ENCODE peak calls at places on chromosomes 3 and 15, in six cellular contexts. One of them, this sample, is unnamed.

GRCh38 chr3:12193485-12194165 is 34.9 kb upstream of the TIMP4 start:
- DNase-seq in sigmoid colon: no peak
- DNase-seq in BE2C: no peak
- DNase-seq in endothelial cell of umbilical vein: peak; percentile 79
- DNase-seq in uterus: peak; percentile 45
- DNase-seq in cardiac muscle cell: no peak
- DNase-seq in this sample: no peak

GRCh38 chr3:13539285-13539625 is 9.7 kb upstream of the FBLN2 start:
- DNase-seq in sigmoid colon: no peak
- DNase-seq in BE2C: no peak
- DNase-seq in endothelial cell of umbilical vein: no peak
- DNase-seq in uterus: no peak
- DNase-seq in cardiac muscle cell: no peak
- DNase-seq in this sample: no peak

GRCh38 chr15:70466895-70467529 is 296.3 kb downstream of the UACA start:
- DNase-seq in sigmoid colon: peak; percentile 75
- DNase-seq in BE2C: peak; percentile 69
- DNase-seq in endothelial cell of umbilical vein: peak; percentile 38
- DNase-seq in uterus: peak; percentile 48
- DNase-seq in cardiac muscle cell: peak; percentile 62
- DNase-seq in this sample: peak; percentile 54

GRCh38 chr3:127894461-127894860 is 20.6 kb upstream of the KBTBD12 start:
- DNase-seq in sigmoid colon: no peak
- DNase-seq in BE2C: no peak
- DNase-seq in endothelial cell of umbilical vein: no peak
- DNase-seq in uterus: no peak
- DNase-seq in cardiac muscle cell: no peak
- DNase-seq in this sample: no peak

GRCh38 chr3:58722526-58722925 is 56.0 kb upstream of the FAM3D start:
- DNase-seq in sigmoid colon: no peak
- DNase-seq in BE2C: no peak
- DNase-seq in endothelial cell of umbilical vein: no peak
- DNase-seq in uterus: no peak
- DNase-seq in cardiac muscle cell: no peak
- DNase-seq in this sample: no peak

GRCh38 chr15:45573961-45574629 is 13.1 kb upstream of the BLOC1S6 start:
- DNase-seq in sigmoid colon: no peak
- DNase-seq in BE2C: peak; percentile 74
- DNase-seq in endothelial cell of umbilical vein: no peak
- DNase-seq in uterus: no peak
- DNase-seq in cardiac muscle cell: peak; percentile 77
- DNase-seq in this sample: no peak

GRCh38 chr3:56899078-56899477 is 97.3 kb upstream of the ARHGEF3 start:
- DNase-seq in sigmoid colon: no peak
- DNase-seq in BE2C: no peak
- DNase-seq in endothelial cell of umbilical vein: no peak
- DNase-seq in uterus: no peak
- DNase-seq in cardiac muscle cell: no peak
- DNase-seq in this sample: no peak

GRCh38 chr3:39809181-39809994 is at the start of gene MYRIP:
- DNase-seq in sigmoid colon: peak; percentile 69
- DNase-seq in BE2C: peak; percentile 85
- DNase-seq in endothelial cell of umbilical vein: peak; percentile 81
- DNase-seq in uterus: peak; percentile 20
- DNase-seq in cardiac muscle cell: peak; percentile 91
- DNase-seq in this sample: peak; percentile 84

GRCh38 chr15:64903331-64903950 is 8.3 kb upstream of the ANKDD1A start:
- DNase-seq in sigmoid colon: no peak
- DNase-seq in BE2C: no peak
- DNase-seq in endothelial cell of umbilical vein: no peak
- DNase-seq in uterus: no peak
- DNase-seq in cardiac muscle cell: no peak
- DNase-seq in this sample: no peak

GRCh38 chr15:78878356-78878755 is 5.7 kb downstream of the MORF4L1 start:
- DNase-seq in sigmoid colon: no peak
- DNase-seq in BE2C: no peak
- DNase-seq in endothelial cell of umbilical vein: no peak
- DNase-seq in uterus: no peak
- DNase-seq in cardiac muscle cell: no peak
- DNase-seq in this sample: no peak

GRCh38 chr3:87132801-87133200 is 94.3 kb upstream of the CHMP2B start:
- DNase-seq in sigmoid colon: no peak
- DNase-seq in BE2C: no peak
- DNase-seq in endothelial cell of umbilical vein: no peak
- DNase-seq in uterus: no peak
- DNase-seq in cardiac muscle cell: no peak
- DNase-seq in this sample: no peak

GRCh38 chr3:149808209-149808829 is 4.7 kb upstream of the RNF13 start:
- DNase-seq in sigmoid colon: peak; percentile 83
- DNase-seq in BE2C: peak; percentile 75
- DNase-seq in endothelial cell of umbilical vein: peak; percentile 81
- DNase-seq in uterus: peak; percentile 54
- DNase-seq in cardiac muscle cell: peak; percentile 76
- DNase-seq in this sample: peak; percentile 73

GRCh38 chr3:56833031-56833430 is 31.3 kb upstream of the ARHGEF3 start:
- DNase-seq in sigmoid colon: no peak
- DNase-seq in BE2C: no peak
- DNase-seq in endothelial cell of umbilical vein: no peak
- DNase-seq in uterus: no peak
- DNase-seq in cardiac muscle cell: no peak
- DNase-seq in this sample: no peak

GRCh38 chr3:100150583-100150982 is 36.3 kb upstream of the FILIP1L start:
- DNase-seq in sigmoid colon: no peak
- DNase-seq in BE2C: no peak
- DNase-seq in endothelial cell of umbilical vein: no peak
- DNase-seq in uterus: no peak
- DNase-seq in cardiac muscle cell: no peak
- DNase-seq in this sample: no peak

GRCh38 chr15:97547381-97547780 is 413.1 kb upstream of the ARRDC4 start:
- DNase-seq in sigmoid colon: no peak
- DNase-seq in BE2C: no peak
- DNase-seq in endothelial cell of umbilical vein: no peak
- DNase-seq in uterus: no peak
- DNase-seq in cardiac muscle cell: no peak
- DNase-seq in this sample: no peak

GRCh38 chr3:118884748-118885206 is 149.9 kb downstream of the IGSF11 start:
- DNase-seq in sigmoid colon: no peak
- DNase-seq in BE2C: peak; percentile 86
- DNase-seq in endothelial cell of umbilical vein: peak; percentile 52
- DNase-seq in uterus: no peak
- DNase-seq in cardiac muscle cell: peak; percentile 76
- DNase-seq in this sample: peak; percentile 78

GRCh38 chr3:118886708-118887107 is 147.9 kb downstream of the IGSF11 start:
- DNase-seq in sigmoid colon: no peak
- DNase-seq in BE2C: no peak
- DNase-seq in endothelial cell of umbilical vein: no peak
- DNase-seq in uterus: no peak
- DNase-seq in cardiac muscle cell: no peak
- DNase-seq in this sample: no peak

DNA sequence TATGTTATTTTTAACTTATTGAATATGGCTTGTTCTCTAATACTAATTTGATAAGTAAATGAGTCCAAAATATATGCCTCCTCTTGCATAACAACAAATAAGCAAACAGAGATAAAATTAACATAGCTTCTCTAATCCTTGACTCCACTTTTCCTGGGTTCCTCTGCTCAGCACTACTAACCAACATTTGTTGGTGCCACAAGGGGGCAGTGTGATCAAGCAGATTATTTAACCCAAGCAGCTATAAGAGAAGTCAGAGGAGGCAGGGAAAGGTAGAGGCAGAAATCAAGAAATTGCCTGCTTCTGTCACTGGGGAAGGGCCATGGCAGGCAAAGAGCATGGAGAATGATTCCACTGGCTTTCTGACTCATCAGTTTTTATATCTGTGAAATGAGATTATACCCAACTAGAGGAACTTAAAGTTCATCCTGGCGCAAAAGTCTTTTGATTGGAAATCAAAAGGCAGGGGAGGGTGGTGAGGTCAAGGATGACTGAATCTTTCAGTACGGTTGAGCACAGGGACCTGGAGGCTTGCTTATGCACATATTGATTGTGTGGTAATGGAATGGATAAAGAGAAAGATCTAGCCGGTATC is 152.2 kb downstream of the IGSF11 start:
- DNase-seq in sigmoid colon: peak; percentile 78
- DNase-seq in BE2C: peak; percentile 73
- DNase-seq in endothelial cell of umbilical vein: peak; percentile 52
- DNase-seq in uterus: peak; percentile 37
- DNase-seq in cardiac muscle cell: peak; percentile 81
- DNase-seq in this sample: peak; percentile 76
- TF ChIP-seq CTCF in sigmoid colon: peak; percentile 54
- TF ChIP-seq CTCF in BE2C: peak; percentile 84
- TF ChIP-seq CTCF in endothelial cell of umbilical vein: peak; percentile 49
- TF ChIP-seq CTCF in uterus: peak; percentile 56
- TF ChIP-seq CTCF in cardiac muscle cell: peak; percentile 71
- TF ChIP-seq CTCF in this sample: peak; percentile 65

DNA sequence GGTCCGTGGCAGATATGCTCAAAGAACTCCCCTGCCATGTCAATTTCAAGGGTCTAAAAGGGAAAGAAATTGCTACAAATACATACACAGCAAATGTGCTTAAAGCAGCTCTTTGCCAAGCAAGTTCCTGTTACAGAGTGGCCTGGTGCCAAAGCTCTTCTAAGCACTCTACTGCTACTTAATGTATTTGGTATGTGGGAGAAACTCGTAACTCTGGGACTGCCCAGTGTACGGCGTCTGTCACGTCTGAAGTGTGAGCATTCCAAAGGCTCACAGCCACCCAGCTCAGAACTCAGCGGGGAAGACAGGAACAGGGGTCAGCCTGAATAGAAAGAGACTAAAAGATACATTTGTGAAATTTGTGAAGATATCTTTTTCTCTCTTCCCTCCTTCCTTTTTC is 54.6 kb downstream of the RBMS3 start:
- DNase-seq in sigmoid colon: peak; percentile 92
- DNase-seq in BE2C: peak; percentile 62
- DNase-seq in endothelial cell of umbilical vein: peak; percentile 92
- DNase-seq in uterus: peak; percentile 65
- DNase-seq in cardiac muscle cell: peak; percentile 96
- DNase-seq in this sample: peak; percentile 95
- H3K4me1 ChIP-seq in sigmoid colon: peaks cover 58% of the 10 kb centered on the region
- H3K4me1 ChIP-seq in BE2C: peaks cover 25% of the 10 kb centered on the region
- H3K4me1 ChIP-seq in endothelial cell of umbilical vein: peaks cover 40% of the 10 kb centered on the region
- H3K4me1 ChIP-seq in uterus: no peaks in the 10 kb centered on the region
- H3K4me1 ChIP-seq in cardiac muscle cell: peaks cover 47% of the 10 kb centered on the region
- H3K4me1 ChIP-seq in this sample: peaks cover 87% of the 10 kb centered on the region

DNA sequence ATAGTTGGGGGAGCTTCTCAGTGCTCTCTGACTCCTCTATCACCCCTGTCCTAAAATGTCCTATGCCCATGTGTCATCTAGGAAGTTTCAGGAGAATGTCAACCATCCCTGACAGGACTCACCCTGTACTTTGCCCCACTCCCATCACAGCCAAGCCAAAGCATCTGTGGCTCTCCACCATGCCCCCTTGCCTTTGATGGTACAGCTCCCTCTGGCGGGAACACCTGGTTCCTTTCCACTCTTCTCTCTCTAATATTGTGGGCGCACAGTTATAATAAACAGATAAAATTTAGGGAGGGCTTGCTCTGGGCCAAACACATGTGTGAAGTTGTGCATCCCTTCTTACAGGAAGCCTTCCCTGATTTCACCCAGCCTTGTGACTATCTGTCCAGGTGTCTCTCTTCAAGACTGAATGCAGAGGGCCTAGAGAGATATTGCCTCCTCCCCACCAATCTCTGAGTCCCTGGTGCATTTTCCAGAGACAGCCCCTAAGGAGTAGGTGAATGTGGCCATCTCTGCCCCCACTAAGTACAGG is 62.8 kb downstream of the ISG20 start:
- DNase-seq in sigmoid colon: no peak
- DNase-seq in BE2C: no peak
- DNase-seq in endothelial cell of umbilical vein: no peak
- DNase-seq in uterus: no peak
- DNase-seq in cardiac muscle cell: peak; percentile 11
- DNase-seq in this sample: no peak
- TF ChIP-seq CTCF in sigmoid colon: no peak
- TF ChIP-seq CTCF in BE2C: peak; percentile 16
- TF ChIP-seq CTCF in endothelial cell of umbilical vein: no peak
- TF ChIP-seq CTCF in uterus: no peak
- TF ChIP-seq CTCF in cardiac muscle cell: peak; percentile 37
- TF ChIP-seq CTCF in this sample: no peak

GRCh38 chr3:53160335-53160659 is 712 bp upstream of the PRKCD start:
- DNase-seq in sigmoid colon: no peak
- DNase-seq in BE2C: no peak
- DNase-seq in endothelial cell of umbilical vein: no peak
- DNase-seq in uterus: no peak
- DNase-seq in cardiac muscle cell: no peak
- DNase-seq in this sample: no peak
- H3K4me1 ChIP-seq in sigmoid colon: peaks cover 38% of the 10 kb centered on the region
- H3K4me1 ChIP-seq in BE2C: no peaks in the 10 kb centered on the region
- H3K4me1 ChIP-seq in endothelial cell of umbilical vein: peaks cover 21% of the 10 kb centered on the region
- H3K4me1 ChIP-seq in uterus: peaks cover 4% of the 10 kb centered on the region
- H3K4me1 ChIP-seq in cardiac muscle cell: no peaks in the 10 kb centered on the region
- H3K4me1 ChIP-seq in this sample: peaks cover 41% of the 10 kb centered on the region

GRCh38 chr3:159804726-159805410 is 183.8 kb upstream of the IL12A start:
- DNase-seq in sigmoid colon: peak; percentile 90
- DNase-seq in BE2C: peak; percentile 75
- DNase-seq in endothelial cell of umbilical vein: peak; percentile 85
- DNase-seq in uterus: peak; percentile 64
- DNase-seq in cardiac muscle cell: peak; percentile 89
- DNase-seq in this sample: peak; percentile 68
- TF ChIP-seq CTCF in sigmoid colon: peak; percentile 82
- TF ChIP-seq CTCF in BE2C: peak; percentile 99
- TF ChIP-seq CTCF in endothelial cell of umbilical vein: peak; percentile 96
- TF ChIP-seq CTCF in uterus: peak; percentile 87
- TF ChIP-seq CTCF in cardiac muscle cell: peak; percentile 99
- TF ChIP-seq CTCF in this sample: peak; percentile 89

GRCh38 chr3:72907851-72908620 is 20.2 kb downstream of the GXYLT2 start:
- DNase-seq in sigmoid colon: no peak
- DNase-seq in BE2C: no peak
- DNase-seq in endothelial cell of umbilical vein: peak; percentile 65
- DNase-seq in uterus: peak; percentile 46
- DNase-seq in cardiac muscle cell: no peak
- DNase-seq in this sample: peak; percentile 69
- H3K4me1 ChIP-seq in sigmoid colon: peaks cover 19% of the 10 kb centered on the region
- H3K4me1 ChIP-seq in BE2C: no peaks in the 10 kb centered on the region
- H3K4me1 ChIP-seq in endothelial cell of umbilical vein: peaks cover 10% of the 10 kb centered on the region
- H3K4me1 ChIP-seq in uterus: no peaks in the 10 kb centered on the region
- H3K4me1 ChIP-seq in cardiac muscle cell: peaks cover 12% of the 10 kb centered on the region
- H3K4me1 ChIP-seq in this sample: peaks cover 46% of the 10 kb centered on the region

DNA sequence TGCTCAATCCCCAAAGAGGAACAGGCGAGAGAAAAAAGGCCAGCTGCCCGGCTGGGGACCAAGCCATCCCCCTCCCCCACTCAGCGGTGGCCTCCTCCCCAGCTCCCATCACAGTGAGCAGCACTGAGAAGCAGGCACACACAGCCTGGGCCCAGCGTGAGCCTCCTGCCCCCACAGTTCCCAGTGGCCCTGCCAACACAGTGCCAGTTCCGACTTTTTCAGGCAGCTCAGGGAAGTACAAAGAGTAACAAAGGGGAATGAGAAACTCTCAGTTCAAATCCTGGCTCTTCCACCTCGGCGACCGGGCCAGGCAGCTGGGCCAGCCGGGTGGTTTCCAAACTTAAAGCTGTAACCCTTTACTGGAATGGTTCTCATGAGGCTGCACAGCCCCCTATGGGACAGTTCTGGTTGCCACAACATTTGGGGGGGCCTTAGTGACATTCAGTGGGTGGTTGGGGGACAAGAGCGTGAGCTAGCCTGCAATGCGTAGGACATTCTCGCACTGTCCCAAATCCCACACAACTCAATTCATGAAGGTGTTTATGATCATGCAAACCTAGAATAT is 18.4 kb downstream of the TNK2 start:
- DNase-seq in sigmoid colon: no peak
- DNase-seq in BE2C: no peak
- DNase-seq in endothelial cell of umbilical vein: no peak
- DNase-seq in uterus: no peak
- DNase-seq in cardiac muscle cell: no peak
- DNase-seq in this sample: no peak
- TF ChIP-seq CTCF in sigmoid colon: no peak
- TF ChIP-seq CTCF in BE2C: no peak
- TF ChIP-seq CTCF in endothelial cell of umbilical vein: no peak
- TF ChIP-seq CTCF in uterus: no peak
- TF ChIP-seq CTCF in cardiac muscle cell: no peak
- TF ChIP-seq CTCF in this sample: no peak

This sample was measured in thyroid gland.